ENCODE peak calls at places on chromosome 13, in five cellular contexts. O, M, D, C and J are unnamed samples.

GRCh38 chr13:75356426-75356825 is 125.5 kb downstream of the TBC1D4 start:
- DNase-seq in O (no peak), M (peak; percentile 40), D (no peak), C (no peak), J (no peak)

GRCh38 chr13:111589321-111589720 is 268.9 kb downstream of the TEX29 start:
- DNase-seq in O (no peak), M (no peak), D (no peak), C (no peak), J (no peak)

GRCh38 chr13:82206241-82206640 is 1676.0 kb downstream of the SLITRK1 start:
- DNase-seq in O (no peak), M (no peak), D (no peak), C (no peak), J (no peak)

GRCh38 chr13:51731759-51732158 is 72.2 kb downstream of the DHRS12 start:
- DNase-seq in O (no peak), M (no peak), D (peak; percentile 24), C (no peak), J (no peak)

GRCh38 chr13:112060899-112061366 is 6.0 kb upstream of the SOX1 start:
- DNase-seq in O (no peak), M (no peak), D (no peak), C (no peak), J (no peak)

GRCh38 chr13:78609464-78610205 is 6.3 kb upstream of the POU4F1 start:
- DNase-seq in O (no peak), M (no peak), D (no peak), C (peak; percentile 48), J (no peak)

GRCh38 chr13:112132142-112132541 is 65.2 kb downstream of the SOX1 start:
- DNase-seq in O (no peak), M (no peak), D (no peak), C (no peak), J (no peak)

GRCh38 chr13:85772379-85772778 is 26.8 kb downstream of the SLITRK6 start:
- DNase-seq in O (no peak), M (peak; percentile 48), D (peak; percentile 2), C (no peak), J (no peak)

GRCh38 chr13:26133851-26134250 is 82.0 kb upstream of the SHISA2 start:
- DNase-seq in O (no peak), M (peak; percentile 3), D (no peak), C (no peak), J (no peak)

GRCh38 chr13:33110713-33111413 is 94.6 kb downstream of the KL start:
- DNase-seq in O (no peak), M (peak; percentile 59), D (no peak), C (no peak), J (no peak)

GRCh38 chr13:94702181-94703041 is 9.9 kb downstream of the SOX21 start:
- DNase-seq in O (no peak), M (no peak), D (no peak), C (no peak), J (no peak)

GRCh38 chr13:104759069-104759468 is 1692.9 kb upstream of the SLC10A2 start:
- DNase-seq in O (no peak), M (no peak), D (no peak), C (no peak), J (no peak)

GRCh38 chr13:71417205-71417604 is 449.8 kb downstream of the DACH1 start:
- DNase-seq in O (no peak), M (peak; percentile 59), D (no peak), C (no peak), J (no peak)